ENCODE peak calls at places on chromosomes 7 and 10, in nine cellular contexts. U, S, H, X, Y, F, W, G and R are unnamed samples. For H3K27me3, the result is how much of the 10 kb centered on the place peaks cover.

GRCh38 chr7:22060863-22061262 is 115.2 kb upstream of the CDCA7L start:
- DNase-seq in S (no peak), H (no peak), U (no peak), X (no peak), G (no peak), F (no peak), Y (no peak), W (no peak), R (no peak)

GRCh38 chr7:30214651-30215137 is 69.7 kb upstream of the ZNRF2 start:
- DNase-seq in H (no peak), G (no peak), F (no peak), Y (no peak), S (no peak), U (no peak), W (no peak), X (no peak), R (no peak)

GRCh38 chr7:38660427-38661099 is 29.4 kb upstream of the AMPH start:
- DNase-seq in G (no peak), X (peak), S (no peak), W (no peak), Y (peak), H (no peak), U (peak), F (peak), R (peak)

GRCh38 chr7:47228386-47229014 is 353.4 kb downstream of the TNS3 start:
- DNase-seq in W (no peak), Y (no peak), S (no peak), X (no peak), F (no peak), G (no peak), H (no peak), U (no peak), R (no peak)

GRCh38 chr7:40470817-40471216 is 336.0 kb downstream of the SUGCT start:
- DNase-seq in U (no peak), W (no peak), F (no peak), Y (no peak), G (no peak), H (no peak), X (no peak), S (no peak), R (no peak)

GRCh38 chr7:133354546-133355324 is 101.9 kb downstream of the EXOC4 start:
- DNase-seq in H (no peak), F (no peak), U (no peak), G (no peak), X (no peak), S (no peak), W (no peak), Y (no peak), R (no peak)

GRCh38 chr7:143456992-143457793 is 13.9 kb downstream of the TAS2R60 start:
- DNase-seq in S (no peak), Y (no peak), H (no peak), G (no peak), F (no peak), W (no peak), U (no peak), X (no peak), R (no peak)

GRCh38 chr7:92765725-92766124 is 70.6 kb downstream of the CDK6 start:
- DNase-seq in G (no peak), W (no peak), Y (no peak), S (no peak), X (no peak), F (no peak), U (no peak), H (no peak), R (no peak)

GRCh38 chr10:63437334-63437949 is 28.3 kb downstream of the JMJD1C start:
- DNase-seq in U (peak), G (no peak), W (no peak), Y (no peak), X (no peak), H (no peak), F (no peak), S (no peak), R (no peak)

GRCh38 chr10:61900829-61901783 is at the start of gene ARID5B:
- DNase-seq in H (peak), Y (peak), U (peak), X (no peak), F (no peak), S (peak), W (no peak), G (peak), R (no peak)

GRCh38 chr10:105187243-105187642 is 546.2 kb downstream of the SORCS3 start:
- DNase-seq in G (no peak), W (no peak), F (no peak), S (no peak), X (no peak), U (no peak), Y (no peak), H (no peak), R (no peak)

GRCh38 chr7:101518348-101518747 is 110.7 kb downstream of the MYL10 start:
- DNase-seq in S (no peak), X (no peak), G (no peak), W (no peak), F (no peak), Y (no peak), U (no peak), H (peak), R (no peak)

GRCh38 chr7:152501506-152501905 is 65.7 kb upstream of the KMT2C start:
- DNase-seq in U (no peak), S (no peak), Y (no peak), G (no peak), F (no peak), W (no peak), H (no peak), X (no peak), R (no peak)

GRCh38 chr10:115980470-115980869 is 292.5 kb downstream of the GFRA1 start:
- DNase-seq in F (no peak), S (no peak), Y (no peak), W (no peak), H (no peak), U (no peak), G (no peak), X (no peak), R (no peak)

GRCh38 chr7:80335473-80336232 is 176.2 kb downstream of the GNAT3 start:
- DNase-seq in X (no peak), U (no peak), F (no peak), S (no peak), G (no peak), W (no peak), H (no peak), Y (no peak), R (no peak)

GRCh38 chr10:88113657-88114272 is 250.3 kb downstream of the PTEN start:
- DNase-seq in Y (no peak), S (no peak), H (no peak), U (no peak), W (no peak), F (no peak), X (no peak), G (no peak), R (no peak)

GRCh38 chr10:58352956-58353610 is 18.3 kb downstream of the UBE2D1 start:
- DNase-seq in W (no peak), S (no peak), G (no peak), U (no peak), F (no peak), Y (no peak), H (no peak), X (no peak), R (no peak)

GRCh38 chr10:112959207-112959838 is 9.3 kb downstream of the TCF7L2 start:
- DNase-seq in X (no peak), H (no peak), U (no peak), G (no peak), S (no peak), Y (no peak), W (no peak), F (no peak), R (no peak)

GRCh38 chr10:6128591-6129383 is 40.0 kb downstream of the RBM17 start:
- DNase-seq in U (no peak), Y (no peak), W (no peak), X (peak), H (no peak), F (no peak), G (no peak), S (no peak), R (no peak)

GRCh38 chr10:129400426-129400825 is 66.6 kb upstream of the MGMT start:
- DNase-seq in S (no peak), W (no peak), F (no peak), X (no peak), H (no peak), U (no peak), G (no peak), Y (no peak), R (no peak)

GRCh38 chr10:44974628-44975431 is 3.8 kb downstream of the DEPP1 start:
- DNase-seq in X (peak), W (peak), S (peak), Y (peak), G (peak), U (peak), F (no peak), H (peak), R (no peak)

GRCh38 chr10:74652664-74653063 is 173.7 kb upstream of the KAT6B start:
- DNase-seq in F (no peak), H (no peak), X (no peak), U (no peak), Y (no peak), G (no peak), W (no peak), S (no peak), R (no peak)

GRCh38 chr7:65983965-65984654 is 2.1 kb upstream of the GUSB start:
- DNase-seq in W (peak), S (no peak), F (no peak), U (no peak), Y (no peak), H (no peak), X (no peak), G (no peak), R (no peak)

GRCh38 chr7:98165827-98166667 is 45.2 kb upstream of the BHLHA15 start:
- DNase-seq in W (peak), X (peak), G (peak), F (no peak), Y (peak), S (peak), U (peak), H (peak), R (peak)

GRCh38 chr10:31706921-31707571 is 221.6 kb downstream of the ARHGAP12 start:
- DNase-seq in F (no peak), U (peak), X (peak), H (no peak), S (peak), G (peak), Y (no peak), W (peak), R (no peak)

GRCh38 chr7:1753563-1753867 is 83.4 kb downstream of the ELFN1 start:
- DNase-seq in G (no peak), S (no peak), W (no peak), H (no peak), Y (no peak), U (no peak), F (no peak), X (no peak), R (no peak)

GRCh38 chr7:28024786-28025334 is 155.7 kb downstream of the JAZF1 start:
- DNase-seq in U (no peak), G (no peak), H (no peak), F (no peak), X (no peak), S (no peak), Y (no peak), W (no peak), R (no peak)

GRCh38 chr7:5704534-5704922 is 76.9 kb downstream of the RNF216 start:
- DNase-seq in F (peak), Y (peak), G (peak), W (peak), H (peak), X (peak), S (peak), U (peak), R (peak)

GRCh38 chr7:121330053-121330833 is 1.4 kb downstream of the WNT16 start:
- DNase-seq in S (no peak), F (no peak), Y (no peak), U (no peak), H (peak), X (no peak), G (no peak), W (no peak), R (no peak)

GRCh38 chr10:76946268-76946667 is 691.3 kb downstream of the KCNMA1 start:
- DNase-seq in Y (no peak), H (no peak), U (no peak), W (no peak), G (no peak), F (no peak), X (peak), S (no peak), R (no peak)

GRCh38 chr7:150339369-150339768 is 2.1 kb downstream of the RARRES2 start:
- DNase-seq in G (no peak), W (no peak), U (no peak), F (no peak), H (no peak), S (no peak), X (no peak), Y (no peak), R (no peak)

GRCh38 chr7:29480456-29480855 is 83.2 kb upstream of the PRR15 start:
- DNase-seq in Y (no peak), W (no peak), H (peak), G (no peak), F (no peak), S (peak), X (no peak), U (no peak), R (no peak)

GRCh38 chr10:31836569-31837406 is 91.8 kb downstream of the ARHGAP12 start:
- DNase-seq in U (peak), W (no peak), H (no peak), G (no peak), S (no peak), X (no peak), F (peak), Y (peak), R (peak)

DNA sequence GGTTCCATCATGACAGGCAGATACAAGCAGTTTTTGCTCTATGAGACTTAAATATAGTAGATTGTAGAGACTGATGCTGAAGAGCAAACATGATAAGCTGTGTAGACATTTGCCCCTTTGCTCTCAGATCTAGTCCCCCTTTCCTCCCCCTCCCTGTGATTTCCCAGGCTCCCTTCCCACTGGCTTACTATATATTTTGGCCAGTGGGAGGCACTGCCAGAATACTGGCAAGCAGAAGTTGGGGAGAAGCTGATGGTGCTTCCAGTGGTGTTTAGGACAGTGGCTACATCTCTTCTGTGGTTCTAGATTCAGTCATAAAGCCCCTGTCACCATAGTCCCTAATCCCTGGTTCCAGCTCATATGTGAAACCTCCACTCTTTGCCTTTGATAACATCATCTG is 156.1 kb upstream of the STEAP4 start:
- DNase-seq in W (no peak), F (no peak), Y (no peak), U (no peak), X (no peak), G (no peak), H (no peak), S (no peak), R (no peak)
- H3K4me3 ChIP-seq in W (no peak), F (no peak), Y (no peak), U (no peak), X (no peak), G (no peak), H (no peak), S (no peak), R (no peak)

GRCh38 chr7:116025098-116025809 is 5.3 kb downstream of the TFEC start:
- DNase-seq in Y (no peak), G (peak), W (no peak), F (no peak), X (no peak), H (no peak), S (no peak), U (peak), R (no peak)
- H3K27ac ChIP-seq in Y (no peak), G (peak), W (no peak), F (no peak), X (no peak), H (no peak), S (no peak), U (peak), R (no peak)

GRCh38 chr10:103767756-103768155 is 87.6 kb downstream of the SH3PXD2A start:
- DNase-seq in G (no peak), W (no peak), Y (no peak), X (no peak), H (no peak), F (no peak), U (no peak), S (no peak), R (no peak)
- H3K27me3 ChIP-seq in G (under half), W (under half), Y (under half), X (under half), H (under half), F (under half), U (under half), S (under half), R (under half)

DNA sequence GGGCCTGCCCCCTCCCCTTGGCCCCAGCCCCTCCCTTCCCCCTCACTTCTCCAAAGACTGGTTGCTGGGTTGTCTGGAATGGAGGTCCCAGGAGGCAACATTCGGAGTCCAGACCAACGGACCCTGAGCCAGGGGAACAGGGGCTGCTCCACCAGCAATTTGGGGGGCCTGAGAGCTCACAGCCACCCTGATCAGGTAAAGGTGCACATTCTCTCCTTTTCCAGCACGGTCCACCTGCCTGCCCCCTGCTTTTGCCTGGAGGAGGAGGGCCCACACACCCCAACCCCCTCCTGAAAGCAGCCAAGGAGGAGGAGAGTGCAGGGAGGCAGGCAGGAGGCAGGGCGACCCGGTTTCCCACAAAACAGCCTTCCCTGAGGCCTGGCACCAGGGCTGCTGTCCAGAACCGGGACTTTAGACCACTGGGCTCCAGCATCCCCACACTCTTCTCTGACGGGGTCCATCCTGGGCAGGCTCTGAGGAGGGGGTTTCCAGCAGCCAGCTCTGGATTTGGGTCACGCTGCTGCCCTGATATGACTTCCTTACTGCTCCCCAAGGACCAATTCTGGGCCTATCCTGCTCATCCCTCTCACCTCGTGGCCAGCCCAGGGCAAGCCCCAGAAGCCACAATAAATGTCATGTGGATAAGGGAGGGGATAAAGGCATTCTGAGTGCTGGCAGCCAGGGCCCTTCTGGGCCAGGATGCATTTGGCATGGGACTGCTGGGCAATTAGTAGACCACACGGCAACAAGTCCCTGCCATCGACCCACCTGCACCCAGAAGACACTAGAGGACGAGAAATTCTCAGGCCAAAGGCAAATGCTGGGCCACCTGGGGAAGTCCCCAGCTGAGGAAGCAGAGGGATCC is 1.1 kb upstream of the CAMK2B start:
- DNase-seq in S (no peak), F (no peak), U (no peak), G (no peak), W (peak), H (no peak), X (no peak), Y (no peak), R (no peak)
- H3K4me3 ChIP-seq in S (no peak), F (no peak), U (no peak), G (no peak), W (no peak), H (no peak), X (no peak), Y (no peak), R (no peak)

GRCh38 chr10:132064771-132065437 is 842 bp upstream of the JAKMIP3 start:
- DNase-seq in F (no peak), U (no peak), G (no peak), Y (no peak), H (no peak), X (no peak), W (peak), S (no peak), R (no peak)
- H3K27ac ChIP-seq in F (peak), U (no peak), G (peak), Y (no peak), H (no peak), X (peak), W (no peak), S (no peak), R (no peak)

DNA sequence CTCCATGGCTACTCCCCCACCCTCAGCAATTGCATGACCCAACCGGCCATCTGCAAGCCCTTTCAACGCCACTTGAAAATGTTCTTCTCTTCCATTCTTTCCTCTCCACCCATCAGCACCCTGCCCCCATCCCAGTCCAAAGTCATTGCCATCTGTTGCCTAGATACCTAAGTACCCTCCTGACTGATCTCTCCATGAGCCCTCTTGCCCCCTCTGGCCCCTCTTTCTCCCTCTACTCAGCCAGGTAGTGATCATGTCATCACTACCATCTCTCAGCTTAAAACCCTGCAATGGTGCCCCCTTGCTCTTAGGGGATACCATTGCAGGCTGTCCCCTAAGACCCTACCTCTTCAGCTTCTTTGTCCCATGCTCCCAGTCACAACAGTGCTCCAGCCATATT is 30.5 kb upstream of the BTRC start:
- DNase-seq in W (no peak), Y (no peak), G (no peak), H (no peak), F (no peak), U (no peak), X (no peak), S (no peak), R (no peak)
- H3K27me3 ChIP-seq in W (under half), Y (under half), G (under half), H (under half), F (under half), U (under half), X (under half), S (under half), R (under half)

DNA sequence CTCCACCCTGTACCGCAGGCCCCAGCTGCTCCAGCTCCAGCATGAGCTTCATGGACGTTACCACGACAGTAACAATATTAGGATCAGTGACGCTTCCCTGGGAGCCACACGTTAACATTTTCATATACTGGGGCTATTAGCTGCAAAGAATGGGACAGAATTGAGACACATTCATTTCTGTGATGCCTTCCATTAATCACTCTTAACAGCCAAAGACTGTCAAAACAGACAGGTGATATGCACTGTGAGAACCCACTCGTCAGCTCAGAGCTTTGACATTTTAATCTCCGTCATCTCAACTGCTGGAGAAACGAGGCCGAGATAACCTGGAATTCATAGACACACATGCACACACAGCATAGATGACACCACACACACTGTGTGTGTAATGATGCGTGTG is 408.4 kb upstream of the SHH start:
- DNase-seq in W (no peak), G (no peak), F (no peak), Y (no peak), S (no peak), H (no peak), X (no peak), U (no peak), R (no peak)
- H3K4me3 ChIP-seq in W (no peak), G (no peak), F (no peak), Y (no peak), S (no peak), H (no peak), X (no peak), U (no peak), R (no peak)

DNA sequence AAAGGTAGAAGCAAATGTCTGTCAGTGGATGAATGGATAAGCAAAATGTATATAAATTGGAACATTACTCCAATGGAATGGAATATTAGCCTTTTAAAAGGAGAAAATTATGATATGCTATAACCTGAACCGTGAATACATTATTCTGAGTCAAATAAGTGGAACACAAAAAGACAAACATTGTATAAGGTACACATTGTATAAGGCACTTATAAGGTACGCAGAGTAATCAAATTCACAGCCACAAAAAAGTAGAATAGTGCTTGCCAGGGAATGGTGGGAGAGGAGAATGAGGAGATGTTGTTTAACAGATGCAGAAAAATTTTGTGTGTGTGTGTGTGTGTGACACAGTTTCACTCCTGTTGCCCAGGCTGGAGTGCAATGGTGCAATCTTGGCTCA is 5.4 kb upstream of the KBTBD2 start:
- DNase-seq in H (no peak), F (no peak), W (no peak), U (no peak), S (no peak), Y (no peak), G (no peak), X (no peak), R (no peak)
- H3K27ac ChIP-seq in H (no peak), F (no peak), W (no peak), U (no peak), S (no peak), Y (no peak), G (no peak), X (no peak), R (no peak)

GRCh38 chr10:131829156-131829930 is 71.5 kb upstream of the PPP2R2D start:
- DNase-seq in S (no peak), X (peak), G (no peak), H (no peak), W (peak), F (no peak), U (no peak), Y (no peak), R (no peak)
- H3K27me3 ChIP-seq in S (under half), X (under half), G (under half), H (under half), W (under half), F (under half), U (under half), Y (under half), R (under half)